ENCODE peak calls at places on chromosomes 13 and 19, in four cellular contexts. C, I, D and F are unnamed samples. For H3K9me1 and H3K4me1, the result is how much of the 10 kb centered on the place peaks cover.

GRCh38 chr13:60990032-60990733 is 425.5 kb downstream of the PCDH20 start:
- DNase-seq in C (no peak), D (no peak), I (no peak), F (no peak)

GRCh38 chr13:49914947-49915346 is 21.2 kb downstream of the SPRYD7 start:
- DNase-seq in C (no peak), D (no peak), I (no peak), F (no peak)

GRCh38 chr13:37090912-37091311 is 14.6 kb downstream of the CSNK1A1L start:
- DNase-seq in I (no peak), D (no peak), C (no peak), F (no peak)

GRCh38 chr19:41430907-41431306 is 3.7 kb upstream of the B3GNT8 start:
- DNase-seq in I (no peak), C (no peak), D (no peak), F (no peak)

GRCh38 chr19:50380137-50380536 is 3.9 kb downstream of the NR1H2 start:
- DNase-seq in I (no peak), C (peak), D (no peak), F (no peak)

GRCh38 chr13:111893607-111894443 is 173.1 kb upstream of the SOX1 start:
- DNase-seq in C (no peak), D (no peak), I (no peak), F (no peak)

GRCh38 chr19:39695759-39696158 is 8.5 kb upstream of the LGALS14 start:
- DNase-seq in C (no peak), D (no peak), I (no peak), F (no peak)

GRCh38 chr19:48670699-48671455 is 1.9 kb downstream of the NTN5 start:
- DNase-seq in C (no peak), D (no peak), I (no peak), F (no peak)

GRCh38 chr13:86974251-86974994 is 696.7 kb upstream of the SLITRK5 start:
- DNase-seq in I (no peak), D (no peak), C (no peak), F (no peak)

GRCh38 chr19:2394054-2394668 is 33.2 kb downstream of the TIMM13 start:
- DNase-seq in I (no peak), C (no peak), D (no peak), F (no peak)

GRCh38 chr19:56113071-56113632 is 7.9 kb downstream of the ZNF787 start:
- DNase-seq in D (no peak), I (no peak), C (no peak), F (no peak)

GRCh38 chr19:5074418-5074817 is 105.5 kb downstream of the KDM4B start:
- DNase-seq in D (no peak), I (no peak), C (no peak), F (no peak)

GRCh38 chr13:102928971-102929370 is 83.1 kb downstream of the ERCC5 start:
- DNase-seq in D (no peak), I (no peak), C (no peak), F (no peak)
- H3K9me1 ChIP-seq in D (under half), I (under half), C (under half), F (under half)

DNA sequence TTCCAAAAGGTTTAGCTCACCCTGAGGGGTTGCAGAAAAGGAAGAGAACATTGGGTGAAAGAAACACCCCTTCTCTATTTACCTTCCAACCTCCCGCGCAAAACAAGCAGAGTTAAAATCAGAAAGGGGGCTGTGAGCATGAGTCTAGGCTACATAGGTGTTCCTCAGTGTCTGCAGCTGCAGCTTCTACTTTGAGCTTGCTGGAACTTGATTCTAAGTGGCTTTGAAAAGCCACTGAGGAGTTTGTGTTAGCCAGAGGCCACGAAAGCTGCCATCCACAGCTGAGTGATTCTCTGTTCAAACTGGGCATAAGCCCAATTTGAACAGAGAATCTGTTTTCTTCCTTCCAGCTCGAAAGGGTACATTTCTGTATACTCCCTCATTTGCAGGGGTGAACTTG is 343.9 kb downstream of the PCDH9 start:
- DNase-seq in D (no peak), C (no peak), I (no peak), F (no peak)
- H3K4me1 ChIP-seq in D (under half), C (under half), I (under half), F (under half)

DNA sequence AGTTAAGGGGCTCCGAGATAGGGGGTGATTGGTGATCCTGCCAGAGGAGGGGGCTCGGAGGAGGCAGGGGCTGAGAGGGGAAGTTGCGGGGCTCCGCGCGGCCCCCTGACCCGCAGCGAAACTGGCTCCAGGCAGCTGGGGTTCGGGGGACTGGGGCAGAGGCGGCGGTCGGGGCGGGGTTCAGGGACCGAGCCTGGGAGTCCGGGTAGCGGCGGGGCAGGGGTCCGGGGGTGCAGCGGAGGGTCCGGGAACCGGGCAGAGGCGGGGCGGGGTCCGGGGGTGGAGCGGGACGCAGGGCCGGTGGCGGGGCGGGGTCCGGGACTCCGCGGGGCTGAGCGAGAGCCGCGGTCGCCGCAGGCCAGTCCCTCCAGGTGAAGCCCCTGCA is 1.2 kb downstream of the MADCAM1 start:
- DNase-seq in I (no peak), D (no peak), C (no peak), F (no peak)
- H3K9me1 ChIP-seq in I (under half), D (under half), C (under half), F (under half)

GRCh38 chr19:45163156-45163555 is 2.4 kb upstream of the NKPD1 start:
- DNase-seq in C (no peak), D (no peak), I (no peak), F (no peak)

GRCh38 chr19:45163751-45164150 is 3.0 kb upstream of the NKPD1 start:
- DNase-seq in C (no peak), I (no peak), D (no peak), F (no peak)

GRCh38 chr19:45162464-45163143 is 1.8 kb upstream of the NKPD1 start:
- DNase-seq in I (no peak), D (no peak), C (no peak), F (no peak)

GRCh38 chr19:45160870-45161714 is at the start of gene NKPD1:
- DNase-seq in C (no peak), I (no peak), D (no peak), F (no peak)

DNA sequence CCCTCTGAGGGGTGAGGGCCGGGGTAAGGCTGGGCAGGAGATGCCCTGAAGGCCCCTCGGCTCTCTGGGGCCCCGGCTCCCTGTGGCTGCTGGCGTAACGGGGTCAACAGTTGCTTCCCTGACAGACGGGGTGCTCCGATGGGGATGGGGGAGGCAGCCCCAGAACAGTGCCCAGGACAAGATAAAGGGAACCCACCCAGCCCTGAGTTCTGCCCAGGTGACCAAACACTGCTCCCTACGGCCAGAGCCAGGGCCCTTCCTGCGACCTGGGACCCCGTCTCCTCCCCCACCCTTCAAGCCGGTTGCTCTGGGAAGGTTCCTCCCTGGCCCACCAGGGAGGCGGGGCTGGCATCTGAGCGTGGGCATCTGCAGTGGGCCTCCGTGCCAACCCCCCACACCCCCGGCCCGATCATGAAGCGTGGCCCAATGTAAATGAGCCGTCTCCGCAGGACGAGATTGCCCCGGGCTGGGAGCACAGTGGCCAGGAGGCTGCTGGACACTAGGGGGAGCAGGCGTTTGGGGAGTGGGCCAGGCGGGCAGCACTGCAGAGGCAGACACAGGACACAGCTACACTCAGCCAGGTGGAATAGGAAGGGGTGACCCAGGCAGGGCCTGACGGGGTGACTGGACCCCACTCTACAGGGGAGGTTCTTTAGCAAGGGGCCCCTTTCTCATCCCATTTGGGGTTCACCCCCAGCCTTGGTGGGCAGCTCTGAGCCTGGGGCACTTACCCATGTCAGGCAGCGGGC is 1.1 kb upstream of the NKPD1 start:
- DNase-seq in I (peak), C (peak), D (no peak), F (peak)
- H3K4me1 ChIP-seq in I (under half), C (under half), D (under half), F (under half)